ENCODE peak calls at places on chromosomes 5 and 9, in seven cellular contexts. Z is heart right ventricle, L is natural killer cell, N is PC-9, O is OCI-LY7, M is GM10248, G is cardiac muscle cell. H is an unnamed sample.

GRCh38 chr9:93670208-93671029 is 94.0 kb downstream of the PHF2 start:
- DNase-seq in L (peak), N (no peak), Z (peak), M (no peak), O (no peak), G (peak), H (no peak)

GRCh38 chr5:143527808-143528207 is 124.3 kb upstream of the NR3C1 start:
- DNase-seq in N (no peak), M (no peak), L (no peak), O (no peak), G (no peak), Z (no peak), H (no peak)

GRCh38 chr5:175195698-175196656 is 248.0 kb downstream of the DRD1 start:
- DNase-seq in G (peak), Z (no peak), N (no peak), L (no peak), O (no peak), M (no peak), H (no peak)

GRCh38 chr5:81163641-81164040 is 69.5 kb upstream of the CKMT2 start:
- DNase-seq in Z (no peak), O (no peak), N (no peak), G (no peak), L (no peak), M (no peak), H (no peak)

GRCh38 chr5:134125195-134126015 is 10.9 kb downstream of the TCF7 start:
- DNase-seq in Z (peak), L (no peak), M (no peak), G (no peak), O (no peak), N (peak), H (peak)

GRCh38 chr9:101311759-101312420 is 72.9 kb downstream of the BAAT start:
- DNase-seq in O (peak), Z (peak), L (no peak), M (peak), G (peak), N (peak), H (peak)

GRCh38 chr9:126108240-126108639 is 218.4 kb upstream of the MVB12B start:
- DNase-seq in O (no peak), L (no peak), N (no peak), G (peak), M (no peak), Z (no peak), H (no peak)

GRCh38 chr5:12174734-12175133 is 270.5 kb upstream of the CTNND2 start:
- DNase-seq in O (no peak), Z (no peak), M (no peak), N (no peak), L (no peak), G (no peak), H (no peak)

GRCh38 chr5:106290841-106291240 is 1379.9 kb downstream of the EFNA5 start:
- DNase-seq in M (no peak), L (no peak), G (no peak), Z (no peak), N (no peak), O (no peak), H (no peak)

GRCh38 chr5:131394128-131394527 is 130.3 kb downstream of the CDC42SE2 start:
- DNase-seq in G (no peak), Z (no peak), M (peak), N (no peak), L (no peak), O (no peak), H (no peak)

GRCh38 chr9:27195191-27195590 is 86.2 kb downstream of the TEK start:
- DNase-seq in M (no peak), L (no peak), Z (no peak), O (no peak), N (no peak), G (no peak), H (no peak)

GRCh38 chr5:177467436-177467835 is 6.0 kb downstream of the DBN1 start:
- DNase-seq in Z (no peak), L (no peak), M (no peak), N (no peak), O (no peak), G (no peak), H (no peak)

GRCh38 chr9:33946779-33947535 is 101.7 kb downstream of the UBAP2 start:
- DNase-seq in N (peak), G (no peak), O (no peak), M (no peak), L (no peak), Z (no peak), H (no peak)

GRCh38 chr5:120464627-120465280 is 654 bp downstream of the PRR16 start:
- DNase-seq in N (no peak), Z (peak), M (peak), L (no peak), O (no peak), G (peak), H (peak)

GRCh38 chr9:136886610-136887597 is 588 bp downstream of the TRAF2 start:
- DNase-seq in Z (no peak), N (no peak), M (peak), L (no peak), G (peak), O (peak), H (peak)

GRCh38 chr9:90873422-90873821 is 71.8 kb downstream of the SYK start:
- DNase-seq in Z (no peak), M (no peak), O (no peak), N (no peak), G (no peak), L (no peak), H (no peak)

GRCh38 chr9:89686621-89687020 is 81.8 kb downstream of the GADD45G start:
- DNase-seq in M (no peak), N (no peak), G (no peak), L (no peak), Z (no peak), O (no peak), H (no peak)

GRCh38 chr9:89993678-89994630 is 389.1 kb downstream of the GADD45G start:
- DNase-seq in L (no peak), M (no peak), N (peak), Z (peak), G (peak), O (no peak), H (no peak)

GRCh38 chr5:115472601-115473000 is 72.0 kb downstream of the FEM1C start:
- DNase-seq in M (no peak), N (no peak), Z (peak), L (no peak), G (peak), O (no peak), H (no peak)

GRCh38 chr5:180212363-180213255 is 3.6 kb upstream of the RASGEF1C start:
- DNase-seq in O (no peak), G (no peak), N (no peak), Z (no peak), M (no peak), L (no peak), H (peak)

GRCh38 chr9:135905380-135906282 is 1.7 kb downstream of the CAMSAP1 start:
- DNase-seq in L (no peak), Z (no peak), O (peak), N (peak), G (no peak), M (no peak), H (peak)

GRCh38 chr9:73152953-73153352 is 1.3 kb downstream of the ANXA1 start:
- DNase-seq in Z (no peak), N (no peak), M (no peak), O (no peak), L (no peak), G (no peak), H (no peak)

GRCh38 chr5:96157841-96158291 is 196.2 kb upstream of the ELL2 start:
- DNase-seq in N (peak), O (no peak), L (no peak), G (no peak), Z (no peak), M (no peak), H (no peak)

GRCh38 chr9:93254061-93254481 is 70.1 kb downstream of the WNK2 start:
- DNase-seq in N (no peak), M (no peak), G (no peak), O (no peak), L (no peak), Z (no peak), H (no peak)

GRCh38 chr5:133140311-133140710 is 88.5 kb downstream of the HSPA4 start:
- DNase-seq in N (no peak), L (no peak), Z (no peak), M (no peak), G (no peak), O (no peak), H (no peak)

GRCh38 chr9:19184144-19184917 is 46.2 kb upstream of the DENND4C start:
- DNase-seq in O (peak), L (peak), G (no peak), Z (peak), M (peak), N (peak), H (peak)

GRCh38 chr5:1514027-1514818 is 9.5 kb downstream of the LPCAT1 start:
- DNase-seq in O (no peak), N (no peak), L (peak), M (no peak), G (no peak), Z (no peak), H (no peak)

DNA sequence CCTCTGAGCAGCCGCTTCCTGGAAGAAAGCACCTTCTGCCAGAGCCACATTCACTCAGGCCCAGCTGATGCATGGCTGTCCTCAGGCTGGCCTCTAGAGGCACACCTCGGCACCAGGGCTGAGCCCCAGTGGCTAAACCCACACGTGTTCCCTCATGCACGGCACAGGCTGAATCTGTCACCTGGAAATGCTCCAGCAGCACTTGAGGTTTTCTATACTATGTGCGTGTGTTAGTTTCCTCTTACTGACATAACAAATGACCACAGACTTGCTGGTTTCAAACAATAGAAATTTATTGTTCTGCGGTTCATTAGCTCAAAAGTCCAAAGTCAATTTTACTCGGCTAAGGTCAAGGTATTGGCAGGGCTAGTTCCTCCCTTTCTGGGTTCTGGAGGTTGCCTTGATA is 141.4 kb downstream of the LRRC70 start:
- DNase-seq in G (peak), N (no peak), L (no peak), M (peak), O (peak), Z (no peak), H (peak)
- TF ChIP-seq CTCF in G (peak), N (no peak), L (no peak), M (no peak), O (peak), Z (no peak), H (no peak)

GRCh38 chr5:72252574-72253155 is 67.4 kb downstream of the MRPS27 start:
- DNase-seq in G (no peak), L (no peak), M (no peak), Z (no peak), O (no peak), N (no peak), H (no peak)
- TF ChIP-seq CTCF in G (no peak), L (no peak), M (no peak), Z (no peak), O (no peak), N (no peak), H (no peak)

DNA sequence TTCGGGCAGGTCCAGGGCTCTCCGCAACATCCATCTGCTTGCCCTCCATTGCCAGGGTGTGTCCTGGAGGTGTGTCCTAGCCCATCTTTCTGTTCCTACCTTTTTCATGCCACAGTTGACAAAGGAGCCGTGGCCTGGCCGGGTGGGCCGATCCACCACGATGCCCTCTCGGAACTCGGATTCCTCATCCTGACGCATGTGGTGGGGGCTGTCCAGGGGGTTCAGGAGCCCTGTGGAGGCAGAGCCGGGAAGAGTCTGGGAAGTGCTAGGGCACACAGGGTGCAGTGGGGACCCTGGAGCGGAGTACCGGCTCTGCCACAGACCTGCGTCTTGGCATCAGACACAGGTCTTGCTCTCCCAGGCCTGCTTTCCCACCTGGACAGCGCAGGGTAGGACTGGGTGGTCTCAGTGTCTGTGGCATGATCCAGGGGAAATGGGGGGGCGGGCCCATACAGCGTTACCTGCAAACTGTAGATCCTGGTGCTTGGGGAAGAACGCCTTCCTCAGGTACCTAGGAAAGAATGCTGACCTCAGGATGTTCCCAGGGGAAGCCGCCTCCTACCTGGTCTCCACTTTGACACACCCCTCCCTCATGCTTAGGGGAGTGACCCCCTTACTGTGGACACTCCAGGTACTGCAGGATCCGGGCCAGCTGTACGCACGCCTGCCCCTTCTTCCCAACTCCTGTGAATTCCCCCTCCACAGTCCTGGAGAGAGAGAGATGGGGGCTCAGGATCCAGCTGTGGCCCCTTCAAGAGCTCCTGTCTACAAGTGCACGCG is 3.5 kb downstream of the SPOUT1 start:
- DNase-seq in N (no peak), Z (no peak), L (no peak), G (no peak), O (no peak), M (no peak), H (no peak)
- TF ChIP-seq CTCF in N (no peak), Z (no peak), L (no peak), G (no peak), O (no peak), M (no peak), H (no peak)

GRCh38 chr5:126100767-126101166 is 322.4 kb upstream of the GRAMD2B start:
- DNase-seq in Z (no peak), L (no peak), O (no peak), N (no peak), M (no peak), G (peak), H (no peak)
- TF ChIP-seq CTCF in Z (peak), L (no peak), O (peak), N (peak), M (no peak), G (peak), H (no peak)

GRCh38 chr9:130266236-130267098 is 907 bp downstream of the HMCN2 start:
- DNase-seq in G (no peak), N (no peak), M (peak), Z (no peak), O (no peak), L (no peak), H (no peak)
- TF ChIP-seq CTCF in G (no peak), N (no peak), M (no peak), Z (no peak), O (no peak), L (no peak), H (no peak)

DNA sequence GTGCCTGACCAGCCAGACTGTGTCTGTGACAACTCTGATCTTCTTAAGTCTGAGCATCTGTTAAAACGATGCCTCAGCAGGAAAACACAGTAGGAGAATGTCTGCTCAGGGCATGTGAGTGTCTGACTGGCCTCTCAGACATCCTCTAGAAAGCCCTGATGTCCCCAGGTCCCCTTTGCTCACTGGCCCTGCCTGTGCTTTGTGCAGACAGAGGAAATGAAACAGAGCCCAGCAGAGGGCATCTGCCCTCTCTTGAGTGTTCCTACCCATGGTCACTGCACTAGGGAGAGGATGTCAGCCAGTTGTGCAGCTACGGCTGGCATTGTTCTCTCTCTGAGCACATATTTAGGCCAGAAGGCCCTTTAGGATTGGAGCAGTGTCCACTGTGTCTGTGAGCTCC is 56.9 kb downstream of the TRPC7 start:
- DNase-seq in L (no peak), N (no peak), G (peak), Z (no peak), M (no peak), O (no peak), H (peak)
- TF ChIP-seq CTCF in L (no peak), N (no peak), G (peak), Z (no peak), M (peak), O (no peak), H (no peak)

GRCh38 chr9:95268681-95269080 is 48.8 kb downstream of the FANCC start:
- DNase-seq in L (no peak), G (peak), O (peak), N (no peak), M (no peak), Z (peak), H (peak)
- TF ChIP-seq CTCF in L (no peak), G (peak), O (peak), N (no peak), M (peak), Z (peak), H (no peak)

DNA sequence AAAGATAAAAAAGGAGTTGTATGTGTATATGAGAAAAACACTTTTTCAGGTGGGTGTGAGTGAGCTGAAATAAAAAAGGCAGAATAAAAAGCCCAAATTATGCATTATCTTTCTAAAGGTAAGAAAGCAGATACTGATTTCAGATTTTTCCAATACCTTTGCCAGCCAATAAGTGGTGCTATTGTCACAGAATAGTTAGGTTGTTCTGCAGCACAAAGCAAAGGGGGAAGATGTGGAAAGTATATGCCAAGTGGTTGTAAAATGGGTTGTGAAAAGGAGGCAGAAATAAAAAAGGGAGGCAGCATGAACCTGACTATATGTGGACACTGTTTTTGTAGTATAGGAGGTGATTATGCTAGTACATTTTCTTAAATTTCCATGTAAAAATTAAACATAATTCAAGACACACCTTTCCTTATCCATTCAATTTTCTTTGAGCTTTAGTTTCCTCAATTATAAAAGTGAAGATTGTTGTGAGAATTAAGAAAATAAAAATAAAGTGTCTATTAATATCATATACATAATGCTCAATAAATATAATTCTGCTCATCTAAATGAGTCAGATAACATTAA is 106.7 kb downstream of the SMIM15 start:
- DNase-seq in L (no peak), G (peak), O (peak), Z (no peak), M (peak), N (peak), H (peak)
- TF ChIP-seq CTCF in L (peak), G (peak), O (peak), Z (peak), M (peak), N (peak), H (peak)

GRCh38 chr5:6505779-6506557 is 57.3 kb downstream of the UBE2QL1 start:
- DNase-seq in Z (no peak), G (no peak), L (no peak), N (no peak), M (no peak), O (no peak), H (no peak)

GRCh38 chr5:6508931-6509330 is 60.3 kb downstream of the UBE2QL1 start:
- DNase-seq in L (no peak), O (no peak), Z (no peak), M (no peak), G (no peak), N (no peak), H (no peak)

GRCh38 chr5:6504677-6505414 is 56.2 kb downstream of the UBE2QL1 start:
- DNase-seq in Z (no peak), G (no peak), L (no peak), O (no peak), N (no peak), M (no peak), H (no peak)

GRCh38 chr5:6505415-6505763 is 56.7 kb downstream of the UBE2QL1 start:
- DNase-seq in G (no peak), L (no peak), O (no peak), N (no peak), Z (no peak), M (no peak), H (no peak)

DNA sequence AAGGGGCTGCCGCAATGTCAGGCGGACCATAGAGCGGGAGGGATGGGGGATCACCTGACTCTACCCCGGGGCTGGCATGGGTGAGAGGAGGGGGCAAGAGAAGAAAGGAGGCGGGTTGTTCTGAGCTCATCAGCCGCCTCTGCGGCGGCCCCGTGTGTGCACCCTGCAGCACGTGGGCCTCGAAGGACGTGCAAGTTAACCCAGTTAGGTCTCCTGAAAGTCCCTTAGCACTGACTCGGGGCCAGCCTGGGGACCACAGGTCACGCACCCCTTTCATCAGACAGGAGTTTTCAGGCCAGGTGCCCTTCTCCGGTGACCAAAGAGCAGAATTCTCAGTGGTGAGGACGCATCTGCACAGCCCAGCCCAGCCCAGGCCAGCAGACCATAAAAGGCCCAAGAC is 58.0 kb downstream of the UBE2QL1 start:
- DNase-seq in L (no peak), G (no peak), N (no peak), M (no peak), O (no peak), Z (no peak), H (no peak)
- TF ChIP-seq CTCF in L (no peak), G (no peak), N (no peak), M (no peak), O (no peak), Z (no peak), H (no peak)

H was measured in Calu3.